ENCODE peak calls at places on chromosomes 6 and 20, in nine cellular contexts. J is PC-9, N is OCI-LY7, H is PC-3, B is SK-N-SH, D is MM.1S, Y is hepatocyte, Z is HCT116, F is Karpas-422. M is an unnamed sample. For H3K9me2 and H3K9me3, the result is how much of the 10 kb centered on the place peaks cover.

GRCh38 chr6:129609635-129610034 is 100.3 kb downstream of the ARHGAP18 start:
- DNase-seq in H (no peak), F (no peak), Z (no peak), J (no peak), N (no peak), Y (no peak), D (no peak), B (no peak), M (no peak)

GRCh38 chr6:1987640-1988039 is 257.8 kb downstream of the GMDS start:
- DNase-seq in B (no peak), Y (no peak), D (no peak), H (peak), F (no peak), Z (no peak), N (no peak), J (no peak), M (peak)

GRCh38 chr6:10390495-10391298 is 24.2 kb downstream of the TFAP2A start:
- DNase-seq in H (no peak), F (no peak), Z (no peak), B (no peak), D (no peak), J (no peak), N (no peak), Y (no peak), M (no peak)

GRCh38 chr6:32046450-32047083 is 8.4 kb downstream of the CYP21A2 start:
- DNase-seq in F (peak), J (peak), N (no peak), H (peak), Y (peak), D (no peak), Z (no peak), B (peak), M (peak)

GRCh38 chr20:19828233-19828632 is 70.2 kb downstream of the RIN2 start:
- DNase-seq in J (peak), H (peak), B (no peak), Y (peak), Z (peak), D (peak), F (peak), N (peak), M (no peak)

GRCh38 chr6:81734081-81734480 is 18.4 kb downstream of the TENT5A start:
- DNase-seq in Z (no peak), D (no peak), Y (no peak), J (no peak), H (no peak), B (no peak), N (no peak), F (no peak), M (no peak)

GRCh38 chr6:142693446-142693845 is 251.5 kb downstream of the HIVEP2 start:
- DNase-seq in N (no peak), F (no peak), Z (no peak), D (no peak), B (no peak), H (peak), Y (no peak), J (no peak), M (peak)

GRCh38 chr6:115901896-115902295 is 158.8 kb downstream of the FRK start:
- DNase-seq in Z (no peak), F (no peak), B (no peak), D (no peak), N (no peak), J (no peak), Y (no peak), H (no peak), M (no peak)

GRCh38 chr6:1393641-1394283 is 4.4 kb downstream of the FOXF2 start:
- DNase-seq in D (no peak), Z (no peak), J (no peak), H (no peak), Y (no peak), B (no peak), N (no peak), F (no peak), M (no peak)

GRCh38 chr6:42079941-42080464 is 29.7 kb downstream of the TAF8 start:
- DNase-seq in D (no peak), F (no peak), Z (no peak), H (no peak), Y (no peak), B (no peak), N (no peak), J (peak), M (no peak)

GRCh38 chr20:22322513-22322912 is 261.9 kb downstream of the FOXA2 start:
- DNase-seq in N (no peak), H (no peak), J (no peak), F (no peak), D (peak), Y (no peak), B (no peak), Z (no peak), M (no peak)

GRCh38 chr20:38246357-38247165 is 14.0 kb downstream of the KIAA1755 start:
- DNase-seq in D (no peak), B (no peak), Z (no peak), J (peak), N (no peak), Y (peak), H (no peak), F (no peak), M (no peak)

GRCh38 chr20:43334080-43334479 is 123.6 kb upstream of the SRSF6 start:
- DNase-seq in F (no peak), Y (no peak), H (no peak), J (no peak), B (no peak), D (no peak), N (no peak), Z (no peak), M (no peak)

GRCh38 chr6:68343901-68344300 is 291.2 kb upstream of the ADGRB3 start:
- DNase-seq in B (peak), J (no peak), D (peak), N (peak), Z (no peak), Y (peak), H (peak), F (peak), M (peak)

GRCh38 chr20:23161968-23162696 is 76.0 kb upstream of the CD93 start:
- DNase-seq in H (peak), B (no peak), F (peak), Y (peak), N (no peak), Z (no peak), J (no peak), D (no peak), M (no peak)

GRCh38 chr6:114108119-114109002 is 137.4 kb upstream of the HDAC2 start:
- DNase-seq in Y (peak), D (peak), N (peak), H (peak), J (peak), B (peak), F (peak), Z (peak), M (peak)

GRCh38 chr6:136039185-136039584 is 187.7 kb downstream of the PDE7B start:
- DNase-seq in N (no peak), H (no peak), Y (no peak), D (no peak), Z (no peak), F (no peak), J (no peak), B (no peak), M (peak)

GRCh38 chr20:58922036-58922435 is 59.0 kb upstream of the NELFCD start:
- DNase-seq in D (no peak), Y (no peak), Z (no peak), J (no peak), F (no peak), N (no peak), H (no peak), B (no peak), M (no peak)

GRCh38 chr6:70709826-70710225 is 42.1 kb downstream of the SMAP1 start:
- DNase-seq in J (peak), Z (no peak), F (no peak), Y (no peak), D (no peak), H (peak), B (no peak), N (no peak), M (peak)

GRCh38 chr20:21315138-21315537 is 12.0 kb downstream of the XRN2 start:
- DNase-seq in J (no peak), N (peak), H (no peak), B (no peak), D (peak), F (no peak), Y (no peak), Z (no peak), M (peak)

GRCh38 chr20:64146936-64147451 is 17.3 kb upstream of the MYT1 start:
- DNase-seq in D (no peak), N (no peak), B (no peak), Y (no peak), H (no peak), F (no peak), J (no peak), Z (no peak), M (no peak)

GRCh38 chr20:17762243-17762872 is 62.6 kb downstream of the BANF2 start:
- DNase-seq in N (no peak), B (no peak), H (no peak), D (no peak), Y (no peak), F (no peak), Z (no peak), J (no peak), M (no peak)

GRCh38 chr20:24590193-24590982 is 121.0 kb downstream of the SYNDIG1 start:
- DNase-seq in Y (no peak), J (no peak), Z (no peak), N (no peak), F (no peak), H (no peak), D (no peak), B (peak), M (no peak)

GRCh38 chr20:6122111-6122872 is 538 bp downstream of the FERMT1 start:
- DNase-seq in D (peak), N (no peak), B (no peak), Y (peak), Z (no peak), F (no peak), J (peak), H (peak), M (peak)

GRCh38 chr6:15386756-15387112 is 140.9 kb downstream of the JARID2 start:
- DNase-seq in H (no peak), D (no peak), F (no peak), J (no peak), Y (no peak), N (no peak), Z (no peak), B (no peak), M (peak)

GRCh38 chr20:61626412-61626811 is 374.4 kb downstream of the CDH4 start:
- DNase-seq in D (no peak), J (no peak), Z (no peak), F (no peak), N (no peak), Y (no peak), H (no peak), B (no peak), M (no peak)

GRCh38 chr6:13877116-13877515 is 47.6 kb upstream of the RNF182 start:
- DNase-seq in Y (no peak), N (no peak), B (no peak), J (no peak), H (no peak), Z (no peak), D (no peak), F (no peak), M (peak)

GRCh38 chr6:42963855-42964605 is 3.5 kb downstream of the GNMT start:
- DNase-seq in N (peak), D (peak), B (peak), Z (no peak), Y (peak), H (peak), F (peak), J (no peak), M (peak)

GRCh38 chr20:35773154-35773751 is 1.4 kb downstream of the PHF20 start:
- DNase-seq in D (peak), Y (peak), B (no peak), F (peak), H (peak), N (peak), Z (no peak), J (no peak), M (peak)

GRCh38 chr6:139376604-139377218 is 2.3 kb upstream of the CITED2 start:
- DNase-seq in D (no peak), N (no peak), Z (no peak), F (no peak), J (peak), H (peak), Y (peak), B (no peak), M (peak)

GRCh38 chr6:27209659-27210269 is 37.7 kb upstream of the PRSS16 start:
- DNase-seq in J (no peak), Y (no peak), H (no peak), F (no peak), N (no peak), Z (no peak), D (no peak), B (no peak), M (no peak)

GRCh38 chr20:51635680-51636079 is 93.2 kb upstream of the NFATC2 start:
- DNase-seq in Z (no peak), B (no peak), F (no peak), N (no peak), H (no peak), J (no peak), D (no peak), Y (no peak), M (no peak)

GRCh38 chr20:36235892-36236785 is at the start of gene AAR2:
- DNase-seq in Y (peak), Z (peak), B (peak), D (peak), F (peak), J (peak), H (peak), N (peak), M (peak)

GRCh38 chr6:35327349-35328027 is 14.9 kb upstream of the PPARD start:
- DNase-seq in J (peak), D (peak), Z (peak), F (peak), N (peak), B (peak), H (peak), Y (peak), M (peak)

GRCh38 chr20:37797669-37798175 is 103.9 kb downstream of the CTNNBL1 start:
- DNase-seq in B (no peak), N (no peak), J (no peak), F (no peak), D (no peak), Y (no peak), Z (no peak), H (no peak), M (no peak)

DNA sequence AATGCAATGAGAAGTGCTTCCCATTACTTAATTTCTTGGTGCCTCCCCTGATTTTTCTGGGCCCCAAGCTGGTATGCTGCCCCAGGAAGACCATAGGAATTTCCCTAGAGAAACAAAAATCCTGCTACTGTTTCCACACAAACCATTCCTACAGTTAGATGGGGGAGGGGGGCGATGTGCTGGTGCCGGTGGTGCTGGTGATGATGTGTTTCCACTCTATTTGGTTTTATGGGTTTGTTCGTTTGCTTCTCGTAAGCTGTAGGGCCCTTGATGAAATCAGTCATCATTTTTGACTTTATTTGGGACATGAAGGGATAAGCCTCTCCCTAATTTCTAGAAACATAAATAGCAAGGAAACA is 105.1 kb downstream of the MKKS start:
- DNase-seq in Z (no peak), D (no peak), B (no peak), F (no peak), H (no peak), Y (no peak), J (no peak), N (no peak), M (no peak)
- H3K4me3 ChIP-seq in Z (no peak), D (no peak), B (no peak), F (no peak), H (no peak), Y (no peak), J (no peak), N (no peak), M (no peak)

GRCh38 chr6:44507014-44507413 is 119.5 kb downstream of the CDC5L start:
- DNase-seq in B (no peak), H (no peak), F (no peak), J (no peak), N (no peak), D (no peak), Y (no peak), Z (no peak), M (no peak)

GRCh38 chr6:44504321-44504761 is 116.8 kb downstream of the CDC5L start:
- DNase-seq in J (no peak), H (no peak), N (no peak), F (no peak), Z (no peak), Y (no peak), D (no peak), B (no peak), M (no peak)

GRCh38 chr6:44500074-44500473 is 112.6 kb downstream of the CDC5L start:
- DNase-seq in Y (no peak), J (no peak), D (no peak), B (no peak), Z (no peak), H (no peak), N (no peak), F (no peak), M (no peak)

GRCh38 chr6:44505751-44506150 is 118.2 kb downstream of the CDC5L start:
- DNase-seq in J (no peak), N (no peak), D (no peak), H (no peak), Y (no peak), B (no peak), Z (no peak), F (no peak), M (no peak)

DNA sequence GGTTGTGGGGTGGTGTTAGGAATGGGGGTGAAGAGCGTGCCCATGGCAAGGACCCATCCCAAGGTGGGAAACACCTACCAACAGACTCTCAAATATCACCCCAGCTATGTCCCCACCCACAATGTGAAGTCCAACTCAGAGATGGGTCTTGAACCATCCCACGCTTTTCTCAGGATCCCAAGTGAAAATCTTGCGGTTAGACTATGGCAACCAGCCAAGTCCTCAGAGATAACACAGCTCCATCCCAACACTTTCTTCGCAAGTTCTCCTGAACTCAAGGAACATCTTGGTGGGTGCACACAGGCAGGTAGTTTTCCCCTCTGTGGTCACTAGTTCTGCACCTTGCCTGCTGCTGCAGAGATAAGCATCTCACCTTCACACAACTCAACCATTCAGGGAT is 116.0 kb downstream of the CDC5L start:
- DNase-seq in D (no peak), N (no peak), B (no peak), Z (no peak), J (no peak), F (no peak), Y (no peak), H (no peak), M (no peak)
- H3K9me2 ChIP-seq in D (under half), N (under half), B (under half), Z (under half), J (under half), F (under half), Y (under half), H (under half), M (under half)

DNA sequence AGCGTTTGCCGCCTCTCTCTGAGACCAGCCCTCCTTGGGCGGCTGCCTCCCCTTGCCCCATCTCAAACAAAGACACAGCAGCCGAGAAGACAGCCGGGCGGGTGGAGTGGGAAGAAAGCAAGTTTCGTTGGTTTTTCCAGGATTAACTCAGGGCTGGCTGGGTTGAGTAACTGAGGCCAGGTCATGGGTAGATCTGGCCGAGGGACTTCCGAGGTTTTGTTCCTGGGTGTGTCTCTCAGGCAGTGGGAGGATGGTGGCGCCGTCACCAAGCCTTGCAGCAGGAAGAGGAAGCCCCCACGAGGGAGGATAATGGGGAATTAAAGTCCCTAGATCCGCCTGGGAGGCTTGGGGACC is 167.2 kb downstream of the TTLL2 start:
- DNase-seq in Y (peak), Z (no peak), F (no peak), J (no peak), H (no peak), N (no peak), B (no peak), D (no peak), M (no peak)
- H3K9me3 ChIP-seq in Y (under half), Z (under half), F (under half), J (under half), H (under half), N (under half), B (under half), D (under half), M (under half)

DNA sequence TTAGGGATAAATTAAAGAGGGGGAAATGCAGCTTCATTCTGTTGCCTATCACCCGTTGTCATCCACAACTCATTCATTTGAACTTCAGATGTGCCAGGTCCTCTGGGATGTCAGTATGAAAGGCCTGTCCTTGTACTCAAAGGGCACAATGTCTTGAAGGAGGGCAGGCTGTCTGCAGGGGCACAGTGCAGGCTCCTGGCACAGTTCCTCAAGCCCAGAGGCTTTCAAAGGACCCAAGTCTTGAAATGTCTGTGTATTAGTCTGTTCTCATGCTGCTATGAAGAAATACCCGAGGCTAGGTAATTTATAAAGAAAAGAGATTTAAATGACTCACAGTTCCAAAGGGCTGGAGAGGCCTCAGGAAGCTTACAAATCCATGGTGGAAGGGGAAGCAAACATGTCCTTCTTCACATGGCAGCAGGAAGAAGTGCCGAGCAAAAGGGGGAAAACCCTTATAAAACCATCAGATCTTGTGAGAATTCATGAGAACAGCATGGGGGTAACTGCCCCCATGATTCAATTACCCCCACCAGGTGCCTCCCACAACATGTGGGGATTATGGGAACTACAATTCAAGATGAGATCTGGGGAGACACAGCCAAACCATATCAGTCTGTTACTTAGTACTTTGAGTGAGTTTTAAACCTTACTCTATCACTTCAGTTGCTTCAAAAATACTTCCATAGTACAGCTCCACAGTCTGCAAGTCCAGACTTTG is 9.4 kb downstream of the SNX9 start:
- DNase-seq in D (no peak), N (no peak), Y (no peak), B (no peak), F (no peak), J (no peak), Z (no peak), H (peak), M (peak)
- H3K4me3 ChIP-seq in D (no peak), N (no peak), Y (no peak), B (no peak), F (no peak), J (no peak), Z (no peak), H (no peak), M (peak)

GRCh38 chr6:167394330-167394729 is 69.4 kb downstream of the TTLL2 start:
- DNase-seq in N (no peak), B (no peak), H (no peak), J (no peak), D (no peak), Z (no peak), F (no peak), Y (no peak), M (no peak)
- H3K9me2 ChIP-seq in N (under half), B (under half), H (under half), J (under half), D (under half), Z (under half), F (under half), Y (under half), M (under half)

GRCh38 chr20:31237763-31238162 is 19.7 kb upstream of the DEFB115 start:
- DNase-seq in D (no peak), J (no peak), N (no peak), B (no peak), Z (no peak), F (no peak), Y (no peak), H (no peak), M (no peak)
- H3K9me3 ChIP-seq in D (under half), J (half or more), N (half or more), B (under half), Z (half or more), F (half or more), Y (half or more), H (half or more), M (under half)

GRCh38 chr20:46312075-46312944 is 4.0 kb upstream of the CDH22 start:
- DNase-seq in F (no peak), Z (no peak), J (no peak), H (no peak), D (no peak), Y (peak), N (no peak), B (peak), M (no peak)
- H3K4me3 ChIP-seq in F (no peak), Z (peak), J (no peak), H (no peak), D (no peak), Y (no peak), N (no peak), B (no peak), M (no peak)

M was measured in GM23248.